ENCODE peak calls at places on chromosomes 12 and 14, in five cellular contexts. U is effector memory CD4-positive, alpha-beta T cell; T is uterus; L is germinal center; S is cardiac muscle cell. V is an unnamed sample.

GRCh38 chr12:106710143-106710893 is 64.2 kb upstream of the RIC8B start:
- DNase-seq in U (no peak), T (no peak), L (no peak), S (peak), V (no peak)

GRCh38 chr14:67056684-67057083 is 132.6 kb upstream of the GARIN2 start:
- DNase-seq in U (no peak), T (no peak), L (no peak), S (no peak), V (no peak)

GRCh38 chr12:39831587-39832315 is 212.1 kb upstream of the ABCD2 start:
- DNase-seq in U (no peak), T (no peak), L (no peak), S (no peak), V (no peak)

GRCh38 chr12:124759841-124760508 is 103.7 kb downstream of the SCARB1 start:
- DNase-seq in U (no peak), T (no peak), L (no peak), S (no peak), V (no peak)

GRCh38 chr14:91835920-91836843 is 31.2 kb downstream of the TC2N start:
- DNase-seq in U (peak), T (peak), L (peak), S (peak), V (peak)

GRCh38 chr12:120972870-120973543 is 5.3 kb upstream of the HNF1A start:
- DNase-seq in U (no peak), T (no peak), L (no peak), S (peak), V (no peak)

GRCh38 chr14:26444745-26445144 is 153.1 kb downstream of the NOVA1 start:
- DNase-seq in U (no peak), T (no peak), L (no peak), S (peak), V (no peak)

GRCh38 chr14:76810953-76811400 is 1.7 kb downstream of the ANGEL1 start:
- DNase-seq in U (no peak), T (no peak), L (peak), S (peak), V (no peak)

GRCh38 chr14:103398427-103399195 is 13.4 kb downstream of the MARK3 start:
- DNase-seq in U (no peak), T (no peak), L (no peak), S (no peak), V (no peak)

GRCh38 chr12:3534511-3534910 is 43.5 kb downstream of the PRMT8 start:
- DNase-seq in U (no peak), T (no peak), L (no peak), S (no peak), V (no peak)

GRCh38 chr14:104375551-104376201 is 203.9 kb upstream of the C14orf180 start:
- DNase-seq in U (no peak), T (no peak), L (no peak), S (no peak), V (no peak)

GRCh38 chr14:89445252-89445973 is 28.4 kb upstream of the FOXN3 start:
- DNase-seq in U (no peak), T (no peak), L (no peak), S (no peak), V (peak)